ENCODE peak calls at places on chromosomes 2 and 18, in five cellular contexts. One of them, this sample, is unnamed. For H3K4me1, the result is how much of the 10 kb centered on the place peaks cover.

GRCh38 chr2:96760036-96760985 is at the start of gene CNNM4:
- DNase-seq in CD4-positive, CD25-positive, alpha-beta regulatory T cell: peak
- DNase-seq in lower lobe of right lung: peak
- DNase-seq in NT2/D1: peak
- DNase-seq in pancreas: peak
- DNase-seq in this sample: peak

GRCh38 chr2:47065771-47066380 is 89.2 kb downstream of the STPG4 start:
- DNase-seq in CD4-positive, CD25-positive, alpha-beta regulatory T cell: no peak
- DNase-seq in lower lobe of right lung: no peak
- DNase-seq in NT2/D1: no peak
- DNase-seq in pancreas: no peak
- DNase-seq in this sample: peak

GRCh38 chr18:54223568-54224241 is 764 bp downstream of the MBD2 start:
- DNase-seq in CD4-positive, CD25-positive, alpha-beta regulatory T cell: no peak
- DNase-seq in lower lobe of right lung: peak
- DNase-seq in NT2/D1: no peak
- DNase-seq in pancreas: peak
- DNase-seq in this sample: peak

GRCh38 chr2:5908030-5908429 is 215.8 kb downstream of the SOX11 start:
- DNase-seq in CD4-positive, CD25-positive, alpha-beta regulatory T cell: no peak
- DNase-seq in lower lobe of right lung: no peak
- DNase-seq in NT2/D1: no peak
- DNase-seq in pancreas: no peak
- DNase-seq in this sample: no peak

GRCh38 chr2:16136461-16137035 is 196.2 kb downstream of the MYCN start:
- DNase-seq in CD4-positive, CD25-positive, alpha-beta regulatory T cell: no peak
- DNase-seq in lower lobe of right lung: no peak
- DNase-seq in NT2/D1: no peak
- DNase-seq in pancreas: no peak
- DNase-seq in this sample: no peak

GRCh38 chr2:229173810-229174359 is 97.2 kb downstream of the PID1 start:
- DNase-seq in CD4-positive, CD25-positive, alpha-beta regulatory T cell: no peak
- DNase-seq in lower lobe of right lung: no peak
- DNase-seq in NT2/D1: no peak
- DNase-seq in pancreas: no peak
- DNase-seq in this sample: no peak

GRCh38 chr18:48979944-48980890 is 29.5 kb upstream of the SMAD7 start:
- DNase-seq in CD4-positive, CD25-positive, alpha-beta regulatory T cell: no peak
- DNase-seq in lower lobe of right lung: no peak
- DNase-seq in NT2/D1: no peak
- DNase-seq in pancreas: no peak
- DNase-seq in this sample: peak

GRCh38 chr2:55986700-55987440 is 63.3 kb upstream of the EFEMP1 start:
- DNase-seq in CD4-positive, CD25-positive, alpha-beta regulatory T cell: no peak
- DNase-seq in lower lobe of right lung: no peak
- DNase-seq in NT2/D1: no peak
- DNase-seq in pancreas: no peak
- DNase-seq in this sample: no peak

GRCh38 chr2:237122214-237122666 is 36.6 kb downstream of the COPS8 start:
- DNase-seq in CD4-positive, CD25-positive, alpha-beta regulatory T cell: peak
- DNase-seq in lower lobe of right lung: peak
- DNase-seq in NT2/D1: peak
- DNase-seq in pancreas: no peak
- DNase-seq in this sample: peak

GRCh38 chr2:15307526-15307925 is 253.6 kb downstream of the NBAS start:
- DNase-seq in CD4-positive, CD25-positive, alpha-beta regulatory T cell: no peak
- DNase-seq in lower lobe of right lung: no peak
- DNase-seq in NT2/D1: no peak
- DNase-seq in pancreas: no peak
- DNase-seq in this sample: no peak

GRCh38 chr2:144414324-144414845 is 105.5 kb downstream of the ZEB2 start:
- DNase-seq in CD4-positive, CD25-positive, alpha-beta regulatory T cell: no peak
- DNase-seq in lower lobe of right lung: peak
- DNase-seq in NT2/D1: no peak
- DNase-seq in pancreas: no peak
- DNase-seq in this sample: peak

GRCh38 chr18:76985156-76985950 is 147.2 kb downstream of the MBP start:
- DNase-seq in CD4-positive, CD25-positive, alpha-beta regulatory T cell: no peak
- DNase-seq in lower lobe of right lung: peak
- DNase-seq in NT2/D1: no peak
- DNase-seq in pancreas: no peak
- DNase-seq in this sample: no peak

GRCh38 chr2:239790313-239790712 is 234.8 kb downstream of the NDUFA10 start:
- DNase-seq in CD4-positive, CD25-positive, alpha-beta regulatory T cell: no peak
- DNase-seq in lower lobe of right lung: peak
- DNase-seq in NT2/D1: no peak
- DNase-seq in pancreas: no peak
- DNase-seq in this sample: peak

GRCh38 chr2:88549616-88550292 is 77.5 kb downstream of the EIF2AK3 start:
- DNase-seq in CD4-positive, CD25-positive, alpha-beta regulatory T cell: no peak
- DNase-seq in lower lobe of right lung: no peak
- DNase-seq in NT2/D1: peak
- DNase-seq in pancreas: no peak
- DNase-seq in this sample: peak

GRCh38 chr2:29193681-29194080 is 78.5 kb downstream of the CLIP4 start:
- DNase-seq in CD4-positive, CD25-positive, alpha-beta regulatory T cell: no peak
- DNase-seq in lower lobe of right lung: no peak
- DNase-seq in NT2/D1: no peak
- DNase-seq in pancreas: no peak
- DNase-seq in this sample: no peak

GRCh38 chr2:2887772-2888387 is 489.7 kb downstream of the EIPR1 start:
- DNase-seq in CD4-positive, CD25-positive, alpha-beta regulatory T cell: no peak
- DNase-seq in lower lobe of right lung: no peak
- DNase-seq in NT2/D1: no peak
- DNase-seq in pancreas: no peak
- DNase-seq in this sample: no peak

GRCh38 chr2:170391018-170391417 is 213.1 kb downstream of the MYO3B start:
- DNase-seq in CD4-positive, CD25-positive, alpha-beta regulatory T cell: no peak
- DNase-seq in lower lobe of right lung: no peak
- DNase-seq in NT2/D1: no peak
- DNase-seq in pancreas: no peak
- DNase-seq in this sample: no peak

GRCh38 chr2:230924470-230925341 is at the start of gene GPR55:
- DNase-seq in CD4-positive, CD25-positive, alpha-beta regulatory T cell: peak
- DNase-seq in lower lobe of right lung: peak
- DNase-seq in NT2/D1: no peak
- DNase-seq in pancreas: no peak
- DNase-seq in this sample: no peak

GRCh38 chr2:203730076-203730729 is 23.8 kb downstream of the CD28 start:
- DNase-seq in CD4-positive, CD25-positive, alpha-beta regulatory T cell: peak
- DNase-seq in lower lobe of right lung: no peak
- DNase-seq in NT2/D1: no peak
- DNase-seq in pancreas: no peak
- DNase-seq in this sample: no peak

GRCh38 chr18:72700961-72701710 is 157.0 kb upstream of the CBLN2 start:
- DNase-seq in CD4-positive, CD25-positive, alpha-beta regulatory T cell: no peak
- DNase-seq in lower lobe of right lung: no peak
- DNase-seq in NT2/D1: no peak
- DNase-seq in pancreas: no peak
- DNase-seq in this sample: no peak

GRCh38 chr2:102839668-102840388 is 78.0 kb downstream of the TMEM182 start:
- DNase-seq in CD4-positive, CD25-positive, alpha-beta regulatory T cell: no peak
- DNase-seq in lower lobe of right lung: no peak
- DNase-seq in NT2/D1: peak
- DNase-seq in pancreas: no peak
- DNase-seq in this sample: peak

GRCh38 chr2:38509322-38509946 is 93.3 kb downstream of the HNRNPLL start:
- DNase-seq in CD4-positive, CD25-positive, alpha-beta regulatory T cell: no peak
- DNase-seq in lower lobe of right lung: no peak
- DNase-seq in NT2/D1: no peak
- DNase-seq in pancreas: no peak
- DNase-seq in this sample: no peak

GRCh38 chr2:36805635-36806224 is 109.2 kb downstream of the VIT start:
- DNase-seq in CD4-positive, CD25-positive, alpha-beta regulatory T cell: no peak
- DNase-seq in lower lobe of right lung: no peak
- DNase-seq in NT2/D1: no peak
- DNase-seq in pancreas: no peak
- DNase-seq in this sample: no peak

GRCh38 chr2:72931280-72931910 is 14.1 kb downstream of the EMX1 start:
- DNase-seq in CD4-positive, CD25-positive, alpha-beta regulatory T cell: no peak
- DNase-seq in lower lobe of right lung: no peak
- DNase-seq in NT2/D1: no peak
- DNase-seq in pancreas: no peak
- DNase-seq in this sample: peak

GRCh38 chr2:70087703-70088507 is 628 bp downstream of the PCBP1 start:
- DNase-seq in CD4-positive, CD25-positive, alpha-beta regulatory T cell: peak
- DNase-seq in lower lobe of right lung: peak
- DNase-seq in NT2/D1: no peak
- DNase-seq in pancreas: peak
- DNase-seq in this sample: peak

GRCh38 chr2:37555457-37555856 is 116.0 kb downstream of the CDC42EP3 start:
- DNase-seq in CD4-positive, CD25-positive, alpha-beta regulatory T cell: no peak
- DNase-seq in lower lobe of right lung: peak
- DNase-seq in NT2/D1: no peak
- DNase-seq in pancreas: no peak
- DNase-seq in this sample: no peak

DNA sequence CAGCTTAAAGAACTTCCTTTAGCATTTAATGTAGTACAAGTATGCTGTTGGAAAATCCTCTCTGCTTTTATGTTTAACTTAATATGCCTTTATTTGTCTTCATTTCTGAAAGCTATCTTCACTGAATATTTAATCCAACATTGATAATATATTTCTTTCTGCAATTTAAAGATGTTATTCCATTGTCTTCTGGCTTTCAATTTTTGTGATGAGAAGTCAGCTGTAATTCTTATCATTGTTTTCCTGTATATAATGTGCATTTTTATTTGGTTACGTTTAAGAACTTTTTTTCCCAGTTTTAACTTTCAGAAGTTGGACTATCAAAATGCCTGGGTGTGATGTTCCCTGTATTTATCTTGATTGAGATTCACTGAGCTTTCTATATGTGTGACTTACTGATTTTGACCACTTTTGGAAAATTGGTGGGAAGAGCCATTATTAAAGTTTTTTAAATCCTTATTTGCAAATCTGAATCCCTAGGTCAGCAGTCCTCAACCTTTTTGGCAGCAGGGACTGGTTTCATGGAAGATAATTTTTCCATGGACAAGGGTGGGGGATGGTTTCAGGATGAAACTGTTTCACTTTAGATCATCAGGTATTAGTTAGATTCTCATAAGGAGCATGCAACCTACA is 241.0 kb downstream of the TNS1 start:
- DNase-seq in CD4-positive, CD25-positive, alpha-beta regulatory T cell: no peak
- DNase-seq in lower lobe of right lung: no peak
- DNase-seq in NT2/D1: no peak
- DNase-seq in pancreas: no peak
- DNase-seq in this sample: no peak
- H3K4me1 ChIP-seq in CD4-positive, CD25-positive, alpha-beta regulatory T cell: under half
- H3K4me1 ChIP-seq in lower lobe of right lung: under half
- H3K4me1 ChIP-seq in NT2/D1: under half
- H3K4me1 ChIP-seq in pancreas: under half
- H3K4me1 ChIP-seq in this sample: under half

GRCh38 chr2:68757081-68757480 is 22.5 kb downstream of the ARHGAP25 start:
- DNase-seq in CD4-positive, CD25-positive, alpha-beta regulatory T cell: no peak
- DNase-seq in lower lobe of right lung: no peak
- DNase-seq in NT2/D1: no peak
- DNase-seq in pancreas: no peak
- DNase-seq in this sample: no peak
- H3K4me1 ChIP-seq in CD4-positive, CD25-positive, alpha-beta regulatory T cell: half or more
- H3K4me1 ChIP-seq in lower lobe of right lung: half or more
- H3K4me1 ChIP-seq in NT2/D1: under half
- H3K4me1 ChIP-seq in pancreas: under half
- H3K4me1 ChIP-seq in this sample: under half

GRCh38 chr18:63099026-63099840 is 220.3 kb downstream of the BCL2 start:
- DNase-seq in CD4-positive, CD25-positive, alpha-beta regulatory T cell: no peak
- DNase-seq in lower lobe of right lung: no peak
- DNase-seq in NT2/D1: no peak
- DNase-seq in pancreas: no peak
- DNase-seq in this sample: peak
- H3K4me1 ChIP-seq in CD4-positive, CD25-positive, alpha-beta regulatory T cell: under half
- H3K4me1 ChIP-seq in lower lobe of right lung: under half
- H3K4me1 ChIP-seq in NT2/D1: under half
- H3K4me1 ChIP-seq in pancreas: under half
- H3K4me1 ChIP-seq in this sample: under half

DNA sequence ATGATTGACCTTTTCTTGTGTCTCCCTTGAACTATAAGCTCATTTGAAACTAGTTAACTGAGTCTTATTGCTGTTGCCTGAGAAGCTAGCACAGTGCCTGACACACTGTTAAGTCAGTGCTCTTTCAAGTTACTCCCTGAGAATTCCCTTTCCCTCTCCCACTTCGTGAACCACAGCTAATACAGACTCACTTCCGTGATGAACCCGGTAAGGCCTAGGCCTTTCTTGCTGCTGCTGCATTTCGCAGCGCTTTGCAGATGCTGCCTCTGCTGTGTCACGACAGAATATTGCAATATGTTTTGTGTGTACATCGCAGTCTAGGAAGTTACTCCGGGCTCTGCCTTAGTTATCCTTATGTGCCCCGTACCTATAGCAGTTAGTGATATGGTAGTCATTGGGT is 42.8 kb downstream of the LIMS1 start:
- DNase-seq in CD4-positive, CD25-positive, alpha-beta regulatory T cell: no peak
- DNase-seq in lower lobe of right lung: no peak
- DNase-seq in NT2/D1: no peak
- DNase-seq in pancreas: no peak
- DNase-seq in this sample: no peak
- H3K4me1 ChIP-seq in CD4-positive, CD25-positive, alpha-beta regulatory T cell: under half
- H3K4me1 ChIP-seq in lower lobe of right lung: under half
- H3K4me1 ChIP-seq in NT2/D1: under half
- H3K4me1 ChIP-seq in pancreas: under half
- H3K4me1 ChIP-seq in this sample: half or more

GRCh38 chr2:43127941-43128561 is 98.4 kb downstream of the ZFP36L2 start:
- DNase-seq in CD4-positive, CD25-positive, alpha-beta regulatory T cell: no peak
- DNase-seq in lower lobe of right lung: no peak
- DNase-seq in NT2/D1: no peak
- DNase-seq in pancreas: no peak
- DNase-seq in this sample: no peak
- H3K4me1 ChIP-seq in CD4-positive, CD25-positive, alpha-beta regulatory T cell: half or more
- H3K4me1 ChIP-seq in lower lobe of right lung: half or more
- H3K4me1 ChIP-seq in NT2/D1: under half
- H3K4me1 ChIP-seq in pancreas: under half
- H3K4me1 ChIP-seq in this sample: under half

DNA sequence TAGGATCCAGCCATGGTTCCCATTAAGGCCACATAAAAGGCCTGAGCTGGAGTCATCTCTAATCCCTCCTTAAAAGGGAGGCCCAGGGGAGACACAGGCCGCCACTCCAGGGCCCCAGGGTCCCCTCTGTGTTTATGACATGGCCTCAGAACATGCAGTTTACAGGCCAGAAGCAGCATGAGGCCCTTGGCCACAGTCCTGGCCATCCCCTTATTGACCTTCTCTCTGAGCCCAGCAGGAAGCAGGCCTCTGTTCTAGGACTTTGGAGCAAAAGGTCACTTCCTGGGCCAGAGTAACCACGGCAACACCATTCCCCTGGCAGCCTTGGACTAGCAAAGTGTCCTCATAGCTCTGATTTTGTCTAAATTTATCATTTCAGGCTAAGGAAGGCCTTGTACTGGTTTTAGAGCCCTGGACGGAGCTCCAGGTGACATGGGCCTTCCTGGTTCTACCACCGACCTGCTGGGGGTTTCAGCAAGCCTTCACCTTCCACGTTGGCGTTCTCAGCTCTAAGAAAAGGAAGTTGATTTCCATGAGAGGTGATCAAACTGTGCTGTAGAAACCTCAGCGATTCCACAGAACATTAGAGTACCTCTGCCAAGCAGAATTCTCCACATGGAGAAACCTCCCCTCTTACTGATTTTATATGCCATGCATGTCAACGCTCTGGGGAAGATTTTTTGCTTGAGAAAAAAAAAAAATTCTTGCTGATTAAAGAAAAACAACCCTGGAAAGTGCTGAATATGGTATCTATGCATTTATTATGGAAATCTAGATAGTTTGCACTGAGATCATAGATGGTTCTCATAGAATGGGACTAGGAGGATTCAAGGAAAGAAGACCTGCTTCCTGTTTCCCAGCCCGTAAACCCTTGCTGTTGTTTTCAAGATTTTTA is 53.7 kb downstream of the HS1BP3 start:
- DNase-seq in CD4-positive, CD25-positive, alpha-beta regulatory T cell: no peak
- DNase-seq in lower lobe of right lung: peak
- DNase-seq in NT2/D1: no peak
- DNase-seq in pancreas: peak
- DNase-seq in this sample: no peak
- H3K4me1 ChIP-seq in CD4-positive, CD25-positive, alpha-beta regulatory T cell: under half
- H3K4me1 ChIP-seq in lower lobe of right lung: half or more
- H3K4me1 ChIP-seq in NT2/D1: under half
- H3K4me1 ChIP-seq in pancreas: under half
- H3K4me1 ChIP-seq in this sample: under half

This sample was measured in osteoblast.